ENCODE peak calls at places on chromosomes 2 and 18, in four cellular contexts. D, G, V and W are unnamed samples.

GRCh38 chr2:23824777-23825212 is 102.1 kb downstream of the ATAD2B start:
- DNase-seq in G (peak; percentile 62), D (peak; percentile 21), V (no peak), W (no peak)

GRCh38 chr2:107633580-107634147 is 193.0 kb upstream of the RGPD4 start:
- DNase-seq in G (peak; percentile 85), D (no peak), V (no peak), W (no peak)

GRCh38 chr18:28439870-28440269 is 262.9 kb upstream of the CDH2 start:
- DNase-seq in V (no peak), G (no peak), D (no peak), W (no peak)

GRCh38 chr2:150125708-150126107 is 361.8 kb downstream of the RND3 start:
- DNase-seq in D (peak; percentile 28), G (peak; percentile 86), V (no peak), W (no peak)

GRCh38 chr2:43348904-43349725 is 122.7 kb upstream of the ZFP36L2 start:
- DNase-seq in V (no peak), D (no peak), G (peak; percentile 72), W (no peak)

GRCh38 chr18:10081477-10081876 is 167.7 kb downstream of the VAPA start:
- DNase-seq in V (no peak), D (no peak), G (peak; percentile 22), W (no peak)

GRCh38 chr2:236794074-236794473 is 224.4 kb downstream of the ACKR3 start:
- DNase-seq in G (peak; percentile 8), V (no peak), D (no peak), W (no peak)

GRCh38 chr2:69013123-69013836 is at the start of gene ANTXR1:
- DNase-seq in V (peak; percentile 79), D (peak; percentile 39), G (peak; percentile 78), W (peak; percentile 38)

GRCh38 chr18:6610436-6610835 is 119.1 kb upstream of the ARHGAP28 start:
- DNase-seq in G (no peak), D (no peak), V (no peak), W (no peak)

GRCh38 chr2:179446475-179447141 is 182.0 kb upstream of the SESTD1 start:
- DNase-seq in G (no peak), V (no peak), D (no peak), W (no peak)

GRCh38 chr2:239402666-239403065 is 1.8 kb upstream of the HDAC4 start:
- DNase-seq in D (no peak), G (no peak), V (peak; percentile 0), W (no peak)

GRCh38 chr18:32769242-32770180 is 3.3 kb downstream of the KLHL14 start:
- DNase-seq in D (no peak), G (no peak), V (no peak), W (no peak)

GRCh38 chr2:203804766-203805484 is 62.6 kb upstream of the CTLA4 start:
- DNase-seq in V (no peak), D (no peak), G (peak; percentile 55), W (no peak)

GRCh38 chr2:200247494-200247893 is 59.0 kb upstream of the SPATS2L start:
- DNase-seq in G (peak; percentile 88), V (no peak), D (no peak), W (no peak)

GRCh38 chr2:217899231-217900009 is 103.4 kb downstream of the TNS1 start:
- DNase-seq in G (peak; percentile 91), D (peak; percentile 80), V (peak; percentile 93), W (peak; percentile 86)

GRCh38 chr2:234495801-234496441 is 960 bp downstream of the ARL4C start:
- DNase-seq in G (peak; percentile 32), V (peak; percentile 27), D (peak; percentile 31), W (peak; percentile 80)

GRCh38 chr2:20523053-20523452 is 76.2 kb downstream of the RHOB start:
- DNase-seq in D (no peak), V (no peak), G (no peak), W (no peak)

GRCh38 chr2:98669675-98670074 is 61.3 kb downstream of the MGAT4A start:
- DNase-seq in D (peak; percentile 75), V (peak; percentile 65), G (no peak), W (no peak)

GRCh38 chr2:228723599-228723998 is 542.1 kb upstream of the SPHKAP start:
- DNase-seq in D (no peak), V (no peak), G (no peak), W (no peak)

GRCh38 chr2:159946326-159946992 is 116.0 kb downstream of the PLA2R1 start:
- DNase-seq in D (no peak), V (no peak), G (peak; percentile 21), W (no peak)

GRCh38 chr2:212157011-212157410 is 381.6 kb downstream of the ERBB4 start:
- DNase-seq in V (no peak), G (peak; percentile 74), D (no peak), W (no peak)

GRCh38 chr2:85156141-85156540 is 22.9 kb downstream of the TCF7L1 start:
- DNase-seq in D (no peak), G (peak; percentile 23), V (no peak), W (no peak)

GRCh38 chr2:73293534-73294171 is at the start of gene EGR4:
- DNase-seq in G (peak; percentile 74), V (peak; percentile 58), D (peak; percentile 71), W (peak; percentile 85)

GRCh38 chr18:58776084-58776483 is 88.6 kb upstream of the ZNF532 start:
- DNase-seq in D (no peak), G (peak; percentile 13), V (no peak), W (no peak)

GRCh38 chr2:69012310-69013122 is 463 bp upstream of the ANTXR1 start:
- DNase-seq in D (peak; percentile 38), G (peak; percentile 76), V (peak; percentile 67), W (peak; percentile 86)

GRCh38 chr2:152304845-152305244 is 30.1 kb upstream of the FMNL2 start:
- DNase-seq in G (no peak), D (no peak), V (no peak), W (no peak)

GRCh38 chr2:110742412-110742811 is 10.0 kb downstream of the ACOXL start:
- DNase-seq in V (no peak), G (no peak), D (no peak), W (no peak)

GRCh38 chr2:231692847-231693246 is 15.5 kb upstream of the PTMA start:
- DNase-seq in D (no peak), V (no peak), G (no peak), W (no peak)

GRCh38 chr2:145750074-145750473 is 1230.2 kb upstream of the ZEB2 start:
- DNase-seq in G (no peak), D (no peak), V (no peak), W (no peak)

GRCh38 chr2:17918789-17919188 is 40.3 kb downstream of the KCNS3 start:
- DNase-seq in D (peak; percentile 11), G (peak; percentile 13), V (no peak), W (no peak)

GRCh38 chr2:434625-435024 is 146.7 kb upstream of the ALKAL2 start:
- DNase-seq in G (no peak), V (no peak), D (no peak), W (no peak)

GRCh38 chr18:47926101-47926850 is 4.2 kb downstream of the SMAD2 start:
- DNase-seq in G (no peak), V (no peak), D (no peak), W (no peak)

GRCh38 chr18:21662591-21662990 is 42.0 kb downstream of the ABHD3 start:
- DNase-seq in D (no peak), G (no peak), V (no peak), W (no peak)

GRCh38 chr18:70672581-70672980 is 383.7 kb downstream of the SOCS6 start:
- DNase-seq in D (no peak), G (no peak), V (no peak), W (no peak)

GRCh38 chr2:40430741-40431599 is 20.9 kb downstream of the SLC8A1 start:
- DNase-seq in D (peak; percentile 7), G (no peak), V (no peak), W (no peak)

GRCh38 chr2:120763516-120763915 is 27.8 kb downstream of the GLI2 start:
- DNase-seq in G (no peak), V (peak; percentile 14), D (no peak), W (peak; percentile 67)

GRCh38 chr2:194566907-194567660 is 1089.9 kb upstream of the SLC39A10 start:
- DNase-seq in D (no peak), G (no peak), V (no peak), W (no peak)

GRCh38 chr2:233164117-233164516 is 87.4 kb upstream of the ATG16L1 start:
- DNase-seq in G (no peak), D (no peak), V (no peak), W (no peak)

GRCh38 chr2:95300391-95300938 is 3.3 kb downstream of the KCNIP3 start:
- DNase-seq in G (no peak), V (no peak), D (peak; percentile 55), W (no peak)

GRCh38 chr2:176056411-176056810 is 27.4 kb downstream of the EVX2 start:
- DNase-seq in D (no peak), G (no peak), V (no peak), W (no peak)

GRCh38 chr2:124610141-124610540 is 585.1 kb downstream of the CNTNAP5 start:
- DNase-seq in G (no peak), V (no peak), D (no peak), W (no peak)

GRCh38 chr2:124607679-124608078 is 582.6 kb downstream of the CNTNAP5 start:
- DNase-seq in G (no peak), D (peak; percentile 8), V (no peak), W (no peak)

DNA sequence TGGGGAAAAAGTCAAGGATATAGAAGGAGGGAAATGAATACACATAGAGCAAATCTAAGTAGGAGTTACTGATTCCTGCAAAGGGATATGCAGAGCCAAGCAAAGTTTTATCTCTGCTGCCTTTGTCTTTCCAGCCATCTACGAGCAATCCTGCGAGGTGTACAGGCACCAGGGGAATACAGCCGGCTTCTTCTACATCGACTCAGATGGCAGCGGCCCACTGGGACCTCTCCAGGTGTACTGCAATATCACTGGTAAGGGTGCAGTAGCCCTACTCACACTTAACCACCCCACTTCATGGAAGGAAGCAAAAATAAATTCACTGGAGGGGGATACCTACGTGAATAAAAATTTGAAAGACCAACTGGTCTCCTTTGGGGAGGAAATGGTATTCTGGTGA is 584.6 kb downstream of the CNTNAP5 start:
- DNase-seq in G (no peak), D (no peak), V (no peak), W (peak; percentile 49)
- H3K4me1 ChIP-seq in G (no peaks in the 10 kb centered on the region), D (no peaks in the 10 kb centered on the region), V (no peaks in the 10 kb centered on the region), W (no peaks in the 10 kb centered on the region)

GRCh38 chr2:3574155-3574554 is 905 bp upstream of the RPS7 start:
- DNase-seq in D (no peak), V (no peak), G (no peak), W (no peak)
- H3K4me3 ChIP-seq in D (no peak overlapping the region), V (no peak overlapping the region), G (no peak overlapping the region), W (no peak overlapping the region)

GRCh38 chr18:50687491-50687890 is 127.6 kb downstream of the MAPK4 start:
- DNase-seq in V (no peak), G (no peak), D (peak; percentile 21), W (peak; percentile 67)
- H3K4me1 ChIP-seq in V (no peaks in the 10 kb centered on the region), G (no peaks in the 10 kb centered on the region), D (no peaks in the 10 kb centered on the region), W (no peaks in the 10 kb centered on the region)

GRCh38 chr2:177633910-177634294 is 241.3 kb downstream of the AGPS start:
- DNase-seq in G (no peak), V (no peak), D (no peak), W (no peak)
- H3K4me3 ChIP-seq in G (no peak overlapping the region), V (no peak overlapping the region), D (no peak overlapping the region), W (no peak overlapping the region)

GRCh38 chr2:241099246-241099645 is 2.8 kb downstream of the MTERF4 start:
- DNase-seq in G (no peak), D (no peak), V (peak; percentile 3), W (no peak)
- H3K4me1 ChIP-seq in G (no peaks in the 10 kb centered on the region), D (peaks cover 30% of the 10 kb centered on the region), V (peaks cover 24% of the 10 kb centered on the region), W (peaks cover 15% of the 10 kb centered on the region)